ENCODE peak calls at places on chromosomes 5 and 9, in seven cellular contexts. One of them, this sample, is unnamed.

GRCh38 chr9:75229605-75230332 is 141.5 kb downstream of the OSTF1 start:
- DNase-seq in sigmoid colon: peak; percentile 73
- DNase-seq in HepG2: peak; percentile 58
- DNase-seq in NCI-H2107: no peak
- DNase-seq in uterus: no peak
- DNase-seq in HTR-8/SVneo: no peak
- DNase-seq in NCI-H2029: peak; percentile 74
- DNase-seq in this sample: no peak

GRCh38 chr5:761854-762685 is 22.5 kb downstream of the ZDHHC11B start:
- DNase-seq in sigmoid colon: peak; percentile 66
- DNase-seq in HepG2: no peak
- DNase-seq in NCI-H2107: no peak
- DNase-seq in uterus: peak; percentile 28
- DNase-seq in HTR-8/SVneo: no peak
- DNase-seq in NCI-H2029: peak; percentile 65
- DNase-seq in this sample: peak; percentile 73

GRCh38 chr5:14298126-14298847 is 155.1 kb downstream of the TRIO start:
- DNase-seq in sigmoid colon: no peak
- DNase-seq in HepG2: no peak
- DNase-seq in NCI-H2107: no peak
- DNase-seq in uterus: peak; percentile 28
- DNase-seq in HTR-8/SVneo: no peak
- DNase-seq in NCI-H2029: no peak
- DNase-seq in this sample: no peak

GRCh38 chr5:139368613-139369012 is 14.5 kb downstream of the SLC23A1 start:
- DNase-seq in sigmoid colon: no peak
- DNase-seq in HepG2: no peak
- DNase-seq in NCI-H2107: no peak
- DNase-seq in uterus: no peak
- DNase-seq in HTR-8/SVneo: no peak
- DNase-seq in NCI-H2029: no peak
- DNase-seq in this sample: no peak

GRCh38 chr9:104984994-104985393 is 57.0 kb upstream of the ABCA1 start:
- DNase-seq in sigmoid colon: no peak
- DNase-seq in HepG2: no peak
- DNase-seq in NCI-H2107: no peak
- DNase-seq in uterus: no peak
- DNase-seq in HTR-8/SVneo: no peak
- DNase-seq in NCI-H2029: no peak
- DNase-seq in this sample: no peak

GRCh38 chr9:6218099-6218502 is 2.5 kb downstream of the IL33 start:
- DNase-seq in sigmoid colon: peak; percentile 40
- DNase-seq in HepG2: no peak
- DNase-seq in NCI-H2107: no peak
- DNase-seq in uterus: no peak
- DNase-seq in HTR-8/SVneo: no peak
- DNase-seq in NCI-H2029: no peak
- DNase-seq in this sample: no peak

GRCh38 chr5:10157085-10157669 is 92.5 kb downstream of the ATPSCKMT start:
- DNase-seq in sigmoid colon: no peak
- DNase-seq in HepG2: peak; percentile 82
- DNase-seq in NCI-H2107: no peak
- DNase-seq in uterus: no peak
- DNase-seq in HTR-8/SVneo: no peak
- DNase-seq in NCI-H2029: no peak
- DNase-seq in this sample: no peak

GRCh38 chr9:112007575-112008240 is 111.1 kb downstream of the UGCG start:
- DNase-seq in sigmoid colon: no peak
- DNase-seq in HepG2: no peak
- DNase-seq in NCI-H2107: no peak
- DNase-seq in uterus: no peak
- DNase-seq in HTR-8/SVneo: no peak
- DNase-seq in NCI-H2029: no peak
- DNase-seq in this sample: no peak

GRCh38 chr5:139488269-139488668 is 5.7 kb upstream of the STING1 start:
- DNase-seq in sigmoid colon: peak; percentile 77
- DNase-seq in HepG2: no peak
- DNase-seq in NCI-H2107: no peak
- DNase-seq in uterus: no peak
- DNase-seq in HTR-8/SVneo: no peak
- DNase-seq in NCI-H2029: no peak
- DNase-seq in this sample: peak; percentile 24

GRCh38 chr9:36731576-36731975 is 158.9 kb downstream of the MELK start:
- DNase-seq in sigmoid colon: no peak
- DNase-seq in HepG2: no peak
- DNase-seq in NCI-H2107: peak; percentile 50
- DNase-seq in uterus: no peak
- DNase-seq in HTR-8/SVneo: no peak
- DNase-seq in NCI-H2029: peak; percentile 85
- DNase-seq in this sample: no peak

GRCh38 chr5:173010021-173010420 is 26.4 kb downstream of the ATP6V0E1 start:
- DNase-seq in sigmoid colon: no peak
- DNase-seq in HepG2: no peak
- DNase-seq in NCI-H2107: no peak
- DNase-seq in uterus: no peak
- DNase-seq in HTR-8/SVneo: no peak
- DNase-seq in NCI-H2029: no peak
- DNase-seq in this sample: no peak

GRCh38 chr5:34685485-34686197 is 29.5 kb downstream of the RAI14 start:
- DNase-seq in sigmoid colon: no peak
- DNase-seq in HepG2: peak; percentile 47
- DNase-seq in NCI-H2107: no peak
- DNase-seq in uterus: no peak
- DNase-seq in HTR-8/SVneo: no peak
- DNase-seq in NCI-H2029: no peak
- DNase-seq in this sample: no peak

GRCh38 chr5:32225445-32225844 is 51.3 kb upstream of the GOLPH3 start:
- DNase-seq in sigmoid colon: peak; percentile 90
- DNase-seq in HepG2: peak; percentile 38
- DNase-seq in NCI-H2107: no peak
- DNase-seq in uterus: peak; percentile 37
- DNase-seq in HTR-8/SVneo: peak; percentile 72
- DNase-seq in NCI-H2029: no peak
- DNase-seq in this sample: no peak

GRCh38 chr9:118238139-118238538 is 533.9 kb downstream of the TLR4 start:
- DNase-seq in sigmoid colon: no peak
- DNase-seq in HepG2: no peak
- DNase-seq in NCI-H2107: no peak
- DNase-seq in uterus: no peak
- DNase-seq in HTR-8/SVneo: no peak
- DNase-seq in NCI-H2029: no peak
- DNase-seq in this sample: no peak

GRCh38 chr5:88979244-88979643 is 96.3 kb upstream of the MEF2C start:
- DNase-seq in sigmoid colon: no peak
- DNase-seq in HepG2: no peak
- DNase-seq in NCI-H2107: no peak
- DNase-seq in uterus: no peak
- DNase-seq in HTR-8/SVneo: no peak
- DNase-seq in NCI-H2029: no peak
- DNase-seq in this sample: no peak

GRCh38 chr9:5512658-5513452 is 2.5 kb downstream of the PDCD1LG2 start:
- DNase-seq in sigmoid colon: no peak
- DNase-seq in HepG2: no peak
- DNase-seq in NCI-H2107: no peak
- DNase-seq in uterus: no peak
- DNase-seq in HTR-8/SVneo: no peak
- DNase-seq in NCI-H2029: no peak
- DNase-seq in this sample: no peak

GRCh38 chr5:141734501-141735231 is 52.6 kb upstream of the ARAP3 start:
- DNase-seq in sigmoid colon: no peak
- DNase-seq in HepG2: no peak
- DNase-seq in NCI-H2107: peak; percentile 30
- DNase-seq in uterus: peak; percentile 24
- DNase-seq in HTR-8/SVneo: peak; percentile 73
- DNase-seq in NCI-H2029: peak; percentile 79
- DNase-seq in this sample: no peak

GRCh38 chr5:9056046-9056445 is 489.8 kb downstream of the SEMA5A start:
- DNase-seq in sigmoid colon: no peak
- DNase-seq in HepG2: no peak
- DNase-seq in NCI-H2107: peak; percentile 77
- DNase-seq in uterus: no peak
- DNase-seq in HTR-8/SVneo: no peak
- DNase-seq in NCI-H2029: peak; percentile 22
- DNase-seq in this sample: no peak

This sample was measured in hippocampal formation.